ENCODE peak calls at places on chromosome 1, in five cellular contexts. C is Calu3; I is iris pigment epithelial cell; U is occipital lobe; K is stimulated activated CD4-positive, alpha-beta T cell treated with anti-CD3 and anti-CD28 coated beads, Interleukin-12 subunit alpha, Interleukin-12 subunit beta, amount 100 ng/mL, for 48 hours. Z is an unnamed sample.

GRCh38 chr1:170063109-170063826 is 11.2 kb downstream of the KIFAP3 start:
- DNase-seq in U (no peak), K (no peak), C (peak), I (peak), Z (no peak)

GRCh38 chr1:247054992-247055415 is 23.6 kb downstream of the ZNF670 start:
- DNase-seq in U (no peak), C (peak), K (no peak), I (peak), Z (no peak)

GRCh38 chr1:88946845-88947244 is 45.6 kb downstream of the KYAT3 start:
- DNase-seq in U (no peak), C (no peak), I (peak), K (no peak), Z (no peak)

GRCh38 chr1:5921129-5921528 is 71.1 kb downstream of the NPHP4 start:
- DNase-seq in C (no peak), K (no peak), U (no peak), I (no peak), Z (no peak)

GRCh38 chr1:56378376-56379070 is 200.8 kb downstream of the PLPP3 start:
- DNase-seq in I (no peak), K (no peak), U (no peak), C (no peak), Z (peak)

GRCh38 chr1:26771285-26771642 is 16.5 kb upstream of the PIGV start:
- DNase-seq in U (no peak), I (no peak), K (no peak), C (no peak), Z (no peak)

GRCh38 chr1:32539584-32540571 is 651 bp downstream of the ZBTB8A start:
- DNase-seq in C (peak), K (no peak), U (peak), I (peak), Z (peak)

GRCh38 chr1:41423511-41424191 is 60.8 kb downstream of the EDN2 start:
- DNase-seq in U (no peak), K (no peak), I (no peak), C (no peak), Z (no peak)

GRCh38 chr1:233916706-233917105 is 12.2 kb downstream of the SLC35F3 start:
- DNase-seq in C (no peak), K (no peak), I (peak), U (no peak), Z (no peak)

GRCh38 chr1:31004231-31004621 is 61.3 kb downstream of the PUM1 start:
- DNase-seq in U (no peak), K (no peak), C (no peak), I (no peak), Z (no peak)

GRCh38 chr1:111462368-111463028 is 11.3 kb upstream of the C1orf162 start:
- DNase-seq in U (no peak), C (no peak), K (no peak), I (no peak), Z (no peak)

GRCh38 chr1:97412737-97413136 is 508.1 kb downstream of the DPYD start:
- DNase-seq in C (no peak), K (no peak), I (no peak), U (no peak), Z (no peak)

GRCh38 chr1:173601588-173601987 is 1.3 kb downstream of the SLC9C2 start:
- DNase-seq in I (no peak), U (no peak), K (no peak), C (no peak), Z (no peak)

GRCh38 chr1:153985341-153985912 is 712 bp downstream of the RAB13 start:
- DNase-seq in U (no peak), K (no peak), I (peak), C (no peak), Z (peak)

GRCh38 chr1:40825430-40825778 is 36.8 kb downstream of the CITED4 start:
- DNase-seq in C (peak), K (no peak), I (no peak), U (no peak), Z (no peak)

GRCh38 chr1:31239653-31240241 is at the start of gene NKAIN1:
- DNase-seq in I (peak), U (peak), C (peak), K (no peak), Z (peak)

Z was measured in head of caudate nucleus.